ENCODE peak calls at places on chromosomes 13 and 19, in nine cellular contexts. B, U, E, H, P, K, W, F and T are unnamed samples.

GRCh38 chr19:4602915-4603314 is 36.4 kb upstream of the TNFAIP8L1 start:
- DNase-seq in B (no peak), E (no peak), W (no peak), F (no peak), K (no peak), U (no peak), P (no peak), H (no peak), T (no peak)

GRCh38 chr19:34732548-34733255 is 1.3 kb upstream of the ZNF181 start:
- DNase-seq in E (no peak), P (no peak), K (no peak), U (no peak), W (no peak), H (no peak), F (no peak), B (peak), T (no peak)

GRCh38 chr13:46614582-46614981 is 61.6 kb downstream of the LRCH1 start:
- DNase-seq in P (no peak), U (no peak), H (no peak), K (peak), F (no peak), E (no peak), W (peak), B (no peak), T (no peak)

GRCh38 chr19:4172861-4173473 is 9.4 kb downstream of the SIRT6 start:
- DNase-seq in E (peak), W (peak), H (peak), B (peak), K (peak), P (peak), F (no peak), U (peak), T (peak)

GRCh38 chr13:24097064-24097463 is 63.5 kb upstream of the SPATA13 start:
- DNase-seq in K (peak), P (no peak), E (peak), B (peak), H (no peak), F (peak), W (no peak), U (no peak), T (no peak)

GRCh38 chr19:13819242-13819641 is 24.0 kb downstream of the ZSWIM4 start:
- DNase-seq in K (no peak), F (no peak), E (no peak), U (no peak), P (no peak), B (no peak), W (no peak), H (no peak), T (no peak)

GRCh38 chr19:28785961-28786360 is 427.0 kb downstream of the UQCRFS1 start:
- DNase-seq in F (no peak), P (no peak), H (no peak), W (no peak), B (no peak), E (no peak), U (no peak), K (no peak), T (peak)

GRCh38 chr19:10333758-10334339 is 520 bp upstream of the RAVER1 start:
- DNase-seq in P (no peak), W (no peak), K (no peak), H (no peak), F (no peak), U (no peak), E (no peak), B (no peak), T (peak)

GRCh38 chr13:22915442-22916082 is 265.2 kb upstream of the SGCG start:
- DNase-seq in E (no peak), H (no peak), F (no peak), P (no peak), K (peak), W (peak), B (peak), U (no peak), T (peak)

GRCh38 chr13:113991191-113991669 is 17.4 kb upstream of the C13orf46 start:
- DNase-seq in K (no peak), H (no peak), B (no peak), F (no peak), W (no peak), E (no peak), U (no peak), P (no peak), T (no peak)

GRCh38 chr19:48458016-48458415 is 2.6 kb downstream of the KCNJ14 start:
- DNase-seq in U (no peak), P (no peak), H (no peak), K (peak), F (no peak), E (no peak), W (no peak), B (no peak), T (no peak)

GRCh38 chr19:38245826-38246498 is 10.2 kb downstream of the PPP1R14A start:
- DNase-seq in W (peak), F (no peak), H (no peak), B (no peak), E (no peak), P (no peak), U (no peak), K (peak), T (no peak)

GRCh38 chr19:35377656-35378055 is 6.8 kb downstream of the GPR42 start:
- DNase-seq in H (no peak), W (no peak), P (no peak), F (no peak), E (no peak), B (no peak), K (no peak), U (no peak), T (no peak)

GRCh38 chr13:98877936-98878335 is 99.9 kb downstream of the DOCK9 start:
- DNase-seq in K (no peak), W (no peak), U (no peak), H (no peak), P (no peak), F (no peak), B (no peak), E (no peak), T (no peak)

GRCh38 chr19:16886305-16886880 is 2.4 kb upstream of the F2RL3 start:
- DNase-seq in H (no peak), E (no peak), K (peak), U (no peak), B (no peak), W (peak), P (no peak), F (peak), T (no peak)

GRCh38 chr19:55385749-55386514 is at the start of gene RPL28:
- DNase-seq in H (peak), W (peak), E (peak), K (peak), P (peak), B (peak), F (peak), U (peak), T (peak)

GRCh38 chr13:29472317-29472961 is 123.0 kb downstream of the SLC7A1 start:
- DNase-seq in B (peak), E (peak), P (peak), W (peak), U (no peak), H (peak), F (no peak), K (peak), T (peak)

GRCh38 chr19:40775632-40776022 is 306 bp downstream of the MIA start:
- DNase-seq in F (no peak), P (no peak), E (no peak), H (no peak), U (no peak), K (no peak), W (no peak), B (no peak), T (no peak)

GRCh38 chr19:12723643-12724426 is at the start of gene TNPO2:
- DNase-seq in B (peak), K (peak), H (peak), U (peak), P (peak), F (no peak), W (peak), E (peak), T (peak)